ENCODE peak calls at places on chromosome 3, in nine cellular contexts. W is mammary epithelial cell, X is HFFc6, A is neural crest cell, O is HL-60, Z is tibial artery, G is adrenal gland, H is AG10803, P is thoracic aorta. C is an unnamed sample.

GRCh38 chr3:178137206-178137605 is 399.0 kb upstream of the KCNMB2 start:
- DNase-seq in W (no peak), X (no peak), G (no peak), H (peak), A (no peak), O (no peak), P (no peak), Z (no peak), C (no peak)

GRCh38 chr3:136396916-136397315 is 146.8 kb downstream of the PCCB start:
- DNase-seq in P (no peak), A (no peak), O (no peak), X (peak), W (no peak), G (no peak), Z (no peak), H (no peak), C (no peak)

GRCh38 chr3:168511428-168512014 is 415.8 kb upstream of the GOLIM4 start:
- DNase-seq in O (no peak), P (no peak), A (no peak), H (peak), W (no peak), X (peak), G (no peak), Z (no peak), C (no peak)

GRCh38 chr3:132135628-132136333 is 101.0 kb upstream of the CPNE4 start:
- DNase-seq in X (peak), H (peak), O (no peak), W (peak), G (no peak), Z (no peak), A (no peak), P (no peak), C (no peak)

GRCh38 chr3:47899495-47900108 is 96.7 kb downstream of the DHX30 start:
- DNase-seq in X (no peak), A (no peak), P (no peak), O (no peak), Z (no peak), H (no peak), G (no peak), W (peak), C (no peak)

GRCh38 chr3:40869013-40869412 is 330.3 kb upstream of the CTNNB1 start:
- DNase-seq in H (no peak), A (no peak), O (no peak), X (no peak), Z (no peak), P (no peak), G (no peak), W (no peak), C (no peak)

GRCh38 chr3:49295489-49296058 is 18.5 kb upstream of the C3orf62 start:
- DNase-seq in Z (no peak), P (no peak), X (peak), O (no peak), W (no peak), A (peak), H (peak), G (no peak), C (no peak)

GRCh38 chr3:123632161-123632655 is 47.4 kb upstream of the HACD2 start:
- DNase-seq in H (peak), P (no peak), W (no peak), A (no peak), Z (no peak), G (peak), O (no peak), X (no peak), C (peak)

GRCh38 chr3:102031834-102032233 is 182.5 kb downstream of the NFKBIZ start:
- DNase-seq in O (no peak), A (no peak), X (no peak), Z (no peak), W (no peak), H (no peak), P (no peak), G (no peak), C (no peak)

GRCh38 chr3:133277813-133278212 is 122.0 kb upstream of the BFSP2 start:
- DNase-seq in W (no peak), H (peak), Z (no peak), P (no peak), X (no peak), G (no peak), O (no peak), A (no peak), C (no peak)

GRCh38 chr3:58176827-58177489 is 33.8 kb downstream of the DNASE1L3 start:
- DNase-seq in X (no peak), P (no peak), A (no peak), O (no peak), W (peak), Z (no peak), H (no peak), G (no peak), C (no peak)

GRCh38 chr3:31680072-31680870 is 147.5 kb downstream of the STT3B start:
- DNase-seq in H (no peak), Z (no peak), P (no peak), W (no peak), O (no peak), A (no peak), G (no peak), X (no peak), C (no peak)

GRCh38 chr3:138327831-138328230 is 1.8 kb downstream of the NME9 start:
- DNase-seq in O (no peak), G (no peak), W (peak), P (no peak), A (no peak), Z (no peak), H (no peak), X (no peak), C (no peak)

GRCh38 chr3:138329984-138330293 is 288 bp upstream of the NME9 start:
- DNase-seq in H (no peak), A (no peak), W (no peak), Z (no peak), G (no peak), P (no peak), O (no peak), X (no peak), C (no peak)

GRCh38 chr3:138328341-138328740 is 1.3 kb downstream of the NME9 start:
- DNase-seq in X (peak), G (no peak), Z (no peak), A (no peak), W (no peak), O (no peak), H (peak), P (no peak), C (no peak)

GRCh38 chr3:138331143-138331894 is 1.7 kb upstream of the NME9 start:
- DNase-seq in P (no peak), A (no peak), W (no peak), Z (no peak), G (peak), H (peak), X (peak), O (no peak), C (no peak)

DNA sequence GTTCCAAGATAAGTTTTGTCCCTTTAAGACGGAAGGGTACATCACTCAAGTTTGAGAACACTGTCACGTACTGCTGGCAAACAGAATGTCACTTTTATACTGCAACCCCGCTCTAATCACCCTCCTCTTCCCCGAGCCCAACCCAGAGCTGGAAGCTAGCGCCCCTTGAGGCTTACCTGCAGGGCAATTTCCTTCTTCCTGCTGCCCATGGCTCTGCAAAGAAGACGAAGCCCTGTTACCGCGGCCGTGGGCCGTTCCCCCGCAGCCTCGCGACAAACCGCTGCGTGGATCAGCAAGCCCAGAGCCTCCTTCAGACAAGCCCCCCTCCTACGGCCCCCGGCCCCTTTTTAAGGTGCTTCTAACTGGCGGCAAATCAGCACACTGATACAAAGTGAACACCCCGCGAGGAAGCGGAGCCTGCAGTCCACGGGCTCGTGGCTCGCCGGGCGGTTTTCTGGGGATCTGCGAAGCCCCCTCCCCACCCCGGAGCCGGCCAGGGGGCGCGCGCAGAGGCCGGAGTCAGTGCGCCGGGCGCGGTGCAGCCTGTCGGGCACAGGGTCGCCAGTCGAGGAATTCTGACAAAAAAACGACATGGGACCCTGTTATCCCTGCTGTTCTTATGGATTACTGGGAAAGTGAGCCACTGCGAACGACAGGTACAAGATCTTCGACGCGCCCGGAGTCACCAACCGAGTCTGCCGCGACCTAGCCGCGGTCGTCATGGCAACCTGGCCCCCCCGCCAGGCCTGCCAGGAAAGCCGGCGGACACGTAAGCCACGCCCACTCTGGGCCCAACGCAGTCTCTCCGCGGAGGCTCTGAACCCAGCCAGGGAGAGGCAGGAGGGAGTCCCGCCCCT is at the start of gene NME9:
- DNase-seq in H (peak), X (peak), W (peak), A (peak), G (peak), O (peak), Z (peak), P (peak), C (peak)
- TF ChIP-seq CTCF in H (peak), X (peak), W (peak), A (peak), G (peak), O (peak), Z (peak), P (peak), C (peak)

GRCh38 chr3:151305081-151305777 is 11.4 kb downstream of the GPR87 start:
- DNase-seq in X (peak), A (no peak), O (no peak), Z (no peak), P (no peak), G (peak), W (peak), H (peak), C (no peak)
- TF ChIP-seq CTCF in X (peak), A (no peak), O (no peak), Z (no peak), P (no peak), G (no peak), W (no peak), H (peak), C (no peak)

GRCh38 chr3:140922634-140923033 is 19.0 kb upstream of the SLC25A36 start:
- DNase-seq in H (peak), G (no peak), Z (no peak), O (no peak), W (no peak), X (peak), P (no peak), A (no peak), C (no peak)
- TF ChIP-seq CTCF in H (peak), G (peak), Z (no peak), O (no peak), W (peak), X (peak), P (no peak), A (peak), C (no peak)

GRCh38 chr3:15998896-15999295 is 175.6 kb upstream of the GALNT15 start:
- DNase-seq in X (no peak), O (no peak), W (no peak), P (no peak), A (no peak), H (no peak), Z (no peak), G (no peak), C (no peak)

DNA sequence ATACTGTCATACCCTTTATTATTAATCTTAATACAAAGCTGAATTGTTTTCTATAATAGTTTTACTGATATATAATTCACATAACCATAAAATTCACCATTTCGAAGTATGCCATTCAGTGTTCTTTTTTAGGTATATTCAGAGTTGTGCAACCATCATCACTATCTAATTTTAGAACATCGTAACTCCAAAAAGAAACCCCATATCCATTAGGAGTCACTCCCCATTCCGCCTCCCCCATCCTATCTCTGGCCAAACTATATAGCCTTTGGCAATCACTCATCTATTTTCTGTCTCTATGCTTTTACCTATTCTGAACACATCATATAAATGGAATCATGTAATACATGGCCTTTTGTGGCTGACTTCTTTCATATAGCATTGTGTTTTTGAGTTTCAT is 169.7 kb upstream of the GALNT15 start:
- DNase-seq in H (no peak), A (no peak), P (no peak), X (no peak), O (no peak), Z (no peak), W (no peak), G (no peak), C (no peak)
- TF ChIP-seq CTCF in H (no peak), A (no peak), P (no peak), X (no peak), O (no peak), Z (no peak), W (no peak), G (no peak), C (no peak)

GRCh38 chr3:24088782-24089181 is 143.7 kb downstream of the NR1D2 start:
- DNase-seq in O (peak), Z (no peak), X (peak), W (peak), A (no peak), H (peak), G (no peak), P (no peak), C (no peak)
- TF ChIP-seq CTCF in O (no peak), Z (no peak), X (peak), W (peak), A (peak), H (peak), G (peak), P (no peak), C (no peak)

DNA sequence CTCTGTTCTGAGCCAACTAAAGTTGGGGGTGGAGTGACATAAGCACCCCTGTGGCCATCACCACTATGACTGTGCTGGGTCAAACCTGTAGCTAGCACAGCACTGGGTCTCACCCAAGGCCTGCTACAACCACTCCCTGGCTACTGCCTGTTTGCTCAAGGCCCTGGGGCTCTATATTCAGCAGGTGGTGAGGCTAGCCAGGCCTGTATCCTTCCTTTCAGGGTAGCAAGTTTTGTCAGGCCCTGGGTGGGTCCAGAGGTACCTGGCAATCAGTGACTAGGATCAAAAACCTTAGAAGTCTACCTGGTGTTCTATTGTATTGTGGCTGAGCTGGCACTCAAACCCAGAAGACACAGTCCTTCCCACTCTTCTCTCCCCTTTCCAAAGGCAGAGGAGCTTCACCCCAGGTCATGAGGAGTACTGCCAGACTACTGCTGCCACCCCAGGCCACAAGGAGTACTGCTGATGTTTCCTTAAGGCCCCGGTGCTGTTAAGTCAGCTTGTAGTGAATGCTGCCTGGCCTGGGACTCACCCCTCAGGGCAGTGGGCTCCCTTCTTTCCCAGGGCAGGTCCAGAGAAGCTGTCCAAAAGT is 170.8 kb downstream of the IGSF11 start:
- DNase-seq in O (no peak), A (no peak), X (no peak), P (no peak), W (no peak), G (no peak), Z (no peak), H (peak), C (no peak)
- TF ChIP-seq CTCF in O (peak), A (peak), X (no peak), P (no peak), W (peak), G (peak), Z (no peak), H (no peak), C (no peak)

GRCh38 chr3:189954733-189955665 is 165.7 kb downstream of the P3H2 start:
- DNase-seq in A (no peak), P (no peak), G (no peak), O (no peak), Z (no peak), W (no peak), X (no peak), H (peak), C (no peak)
- TF ChIP-seq CTCF in A (no peak), P (no peak), G (no peak), O (no peak), Z (no peak), W (no peak), X (no peak), H (no peak), C (no peak)

GRCh38 chr3:196947136-196947859 is 5.0 kb upstream of the NCBP2 start:
- DNase-seq in P (no peak), A (no peak), Z (no peak), W (no peak), G (no peak), H (no peak), X (no peak), O (no peak), C (no peak)
- TF ChIP-seq CTCF in P (no peak), A (no peak), Z (no peak), W (peak), G (no peak), H (peak), X (peak), O (no peak), C (no peak)

C was measured in coronary artery.